ENCODE peak calls at places on chromosomes 2 and 18, in seven cellular contexts. One of them, this sample, is unnamed.

GRCh38 chr18:14769381-14769780 is 21.4 kb downstream of the ANKRD30B start:
- DNase-seq in Caki2: no peak
- DNase-seq in MV-4-11: no peak
- DNase-seq in ELR: no peak
- DNase-seq in iris pigment epithelial cell: no peak
- DNase-seq in GM20000: no peak
- DNase-seq in choroid plexus epithelial cell: no peak
- DNase-seq in this sample: no peak

GRCh38 chr2:101776172-101777043 is 78.9 kb downstream of the MAP4K4 start:
- DNase-seq in choroid plexus epithelial cell: peak
- DNase-seq in MV-4-11: no peak
- DNase-seq in iris pigment epithelial cell: no peak
- DNase-seq in GM20000: no peak
- DNase-seq in Caki2: no peak
- DNase-seq in ELR: no peak
- DNase-seq in this sample: no peak

GRCh38 chr2:11597538-11598225 is 63.8 kb downstream of the GREB1 start:
- DNase-seq in GM20000: no peak
- DNase-seq in choroid plexus epithelial cell: no peak
- DNase-seq in MV-4-11: no peak
- DNase-seq in Caki2: no peak
- DNase-seq in iris pigment epithelial cell: no peak
- DNase-seq in ELR: no peak
- DNase-seq in this sample: no peak

GRCh38 chr2:36812196-36812595 is 115.7 kb downstream of the VIT start:
- DNase-seq in Caki2: no peak
- DNase-seq in ELR: peak
- DNase-seq in iris pigment epithelial cell: peak
- DNase-seq in GM20000: no peak
- DNase-seq in MV-4-11: no peak
- DNase-seq in choroid plexus epithelial cell: no peak
- DNase-seq in this sample: no peak

GRCh38 chr2:201888476-201888875 is 82.1 kb downstream of the CDK15 start:
- DNase-seq in MV-4-11: no peak
- DNase-seq in GM20000: no peak
- DNase-seq in ELR: no peak
- DNase-seq in iris pigment epithelial cell: no peak
- DNase-seq in Caki2: no peak
- DNase-seq in choroid plexus epithelial cell: no peak
- DNase-seq in this sample: no peak

GRCh38 chr2:159637988-159638501 is 21.7 kb upstream of the BAZ2B start:
- DNase-seq in iris pigment epithelial cell: peak
- DNase-seq in choroid plexus epithelial cell: peak
- DNase-seq in ELR: peak
- DNase-seq in MV-4-11: no peak
- DNase-seq in Caki2: peak
- DNase-seq in GM20000: no peak
- DNase-seq in this sample: no peak

GRCh38 chr2:69298261-69298660 is 88.8 kb downstream of the GFPT1 start:
- DNase-seq in iris pigment epithelial cell: peak
- DNase-seq in ELR: peak
- DNase-seq in GM20000: no peak
- DNase-seq in MV-4-11: peak
- DNase-seq in Caki2: peak
- DNase-seq in choroid plexus epithelial cell: peak
- DNase-seq in this sample: no peak

GRCh38 chr2:211737282-211737681 is 801.3 kb downstream of the ERBB4 start:
- DNase-seq in MV-4-11: peak
- DNase-seq in ELR: peak
- DNase-seq in Caki2: no peak
- DNase-seq in GM20000: no peak
- DNase-seq in choroid plexus epithelial cell: peak
- DNase-seq in iris pigment epithelial cell: peak
- DNase-seq in this sample: no peak

GRCh38 chr2:25119263-25119662 is 49.1 kb downstream of the POMC start:
- DNase-seq in iris pigment epithelial cell: no peak
- DNase-seq in MV-4-11: no peak
- DNase-seq in GM20000: no peak
- DNase-seq in Caki2: no peak
- DNase-seq in ELR: no peak
- DNase-seq in choroid plexus epithelial cell: no peak
- DNase-seq in this sample: no peak

This sample was measured in NCI-H1436.